ENCODE peak calls at places on chromosome 6, in five cellular contexts. M, S, A, D and V are unnamed samples.

GRCh38 chr6:39233333-39233732 is 4.1 kb upstream of the KCNK5 start:
- DNase-seq in A (no peak), D (no peak), M (no peak), S (no peak), V (no peak)

GRCh38 chr6:93701526-93701925 is 282.2 kb upstream of the EPHA7 start:
- DNase-seq in M (no peak), S (no peak), A (no peak), D (no peak), V (no peak)

GRCh38 chr6:89375427-89375868 is 22.9 kb upstream of the UBE2J1 start:
- DNase-seq in S (peak), A (no peak), M (peak), D (no peak), V (peak)

GRCh38 chr6:34178361-34179105 is 32.6 kb upstream of the GRM4 start:
- DNase-seq in M (no peak), A (no peak), D (no peak), S (no peak), V (no peak)

GRCh38 chr6:36930483-36930882 is 24.1 kb upstream of the PI16 start:
- DNase-seq in M (no peak), S (no peak), A (no peak), D (no peak), V (no peak)

GRCh38 chr6:33667776-33668175 is 43.7 kb downstream of the UQCC2 start:
- DNase-seq in D (no peak), M (no peak), S (no peak), A (no peak), V (no peak)

GRCh38 chr6:1552296-1552761 is 57.4 kb upstream of the FOXC1 start:
- DNase-seq in D (no peak), A (no peak), M (no peak), S (no peak), V (no peak)

GRCh38 chr6:23091795-23092194 is 522.4 kb downstream of the HDGFL1 start:
- DNase-seq in D (no peak), S (no peak), M (no peak), A (peak), V (no peak)

GRCh38 chr6:144215402-144215931 is 65.2 kb downstream of the STX11 start:
- DNase-seq in D (no peak), M (peak), A (no peak), S (no peak), V (no peak)

GRCh38 chr6:125952764-125953501 is 3.6 kb upstream of the HINT3 start:
- DNase-seq in D (no peak), M (no peak), S (no peak), A (no peak), V (no peak)

GRCh38 chr6:21333715-21334114 is 259.8 kb upstream of the SOX4 start:
- DNase-seq in A (no peak), S (no peak), D (no peak), M (no peak), V (no peak)

GRCh38 chr6:21337263-21337662 is 256.3 kb upstream of the SOX4 start:
- DNase-seq in A (no peak), M (no peak), D (no peak), S (no peak), V (no peak)

GRCh38 chr6:21331221-21331620 is 262.3 kb upstream of the SOX4 start:
- DNase-seq in A (no peak), S (no peak), D (no peak), M (no peak), V (no peak)

GRCh38 chr6:21327326-21328140 is 266.0 kb upstream of the SOX4 start:
- DNase-seq in D (no peak), A (no peak), M (no peak), S (no peak), V (no peak)

GRCh38 chr6:21332077-21332476 is 261.5 kb upstream of the SOX4 start:
- DNase-seq in S (no peak), A (no peak), M (no peak), D (no peak), V (no peak)
- TF ChIP-seq CTCF in S (no peak), A (no peak), M (no peak), D (no peak), V (no peak)

GRCh38 chr6:119333707-119334295 is 15.8 kb downstream of the MAN1A1 start:
- DNase-seq in A (no peak), M (no peak), D (no peak), S (no peak), V (no peak)
- TF ChIP-seq CTCF in A (peak), M (peak), D (no peak), S (peak), V (peak)

DNA sequence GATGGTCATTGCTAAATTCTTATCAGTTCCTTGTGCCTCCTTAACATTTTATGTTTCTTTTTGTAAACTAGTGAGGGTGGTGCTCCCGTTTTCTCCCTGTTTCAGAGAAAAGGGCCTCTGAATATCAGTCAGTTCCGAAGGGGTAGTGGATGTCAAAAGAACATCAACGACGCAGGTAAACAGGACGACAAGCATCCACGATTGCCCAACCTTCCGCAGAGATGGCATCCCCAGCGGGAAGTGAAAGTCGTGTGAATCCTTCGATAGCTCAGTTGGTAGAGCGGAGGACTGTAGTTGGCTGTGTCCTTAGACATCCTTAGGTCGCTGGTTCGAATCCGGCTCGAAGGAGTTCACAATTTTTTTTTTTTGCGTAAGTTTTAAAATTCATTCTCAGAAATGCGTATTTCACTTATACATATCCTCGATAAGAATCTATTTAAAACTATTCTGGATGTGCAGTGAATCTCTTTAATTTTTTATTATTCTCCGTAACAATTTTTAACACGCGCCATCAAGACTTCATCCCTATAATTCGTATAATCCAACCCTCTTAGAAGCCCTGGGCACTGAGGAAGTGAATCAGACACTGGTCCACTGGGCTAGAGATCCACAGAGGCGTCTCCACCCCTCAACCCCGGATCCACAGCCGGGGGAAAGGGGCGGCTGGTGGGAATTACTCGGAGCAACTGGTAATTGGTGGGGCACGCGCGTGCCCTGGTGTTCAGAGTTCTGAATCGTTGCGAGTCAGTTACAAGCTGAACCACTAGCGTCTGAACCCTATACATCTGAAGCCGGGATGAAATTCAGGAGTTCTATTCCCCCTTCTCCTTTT is 27.9 kb upstream of the ABT1 start:
- DNase-seq in D (peak), A (peak), M (peak), S (peak), V (peak)
- TF ChIP-seq CTCF in D (peak), A (peak), M (peak), S (no peak), V (no peak)

GRCh38 chr6:7900621-7901020 is 10.0 kb downstream of the TXNDC5 start:
- DNase-seq in A (no peak), M (no peak), S (no peak), D (no peak), V (no peak)

GRCh38 chr6:7901780-7902179 is 8.8 kb downstream of the TXNDC5 start:
- DNase-seq in A (no peak), S (no peak), D (no peak), M (no peak), V (no peak)

GRCh38 chr6:7902221-7902620 is 8.4 kb downstream of the TXNDC5 start:
- DNase-seq in A (no peak), D (no peak), M (no peak), S (no peak), V (no peak)

GRCh38 chr6:7899889-7900213 is 10.7 kb downstream of the TXNDC5 start:
- DNase-seq in A (no peak), M (no peak), S (no peak), D (no peak), V (no peak)

GRCh38 chr6:7901056-7901455 is 9.5 kb downstream of the TXNDC5 start:
- DNase-seq in S (no peak), D (no peak), A (no peak), M (no peak), V (no peak)
- TF ChIP-seq CTCF in S (no peak), D (no peak), A (no peak), M (no peak), V (no peak)

GRCh38 chr6:100775667-100776066 is 105.5 kb downstream of the ASCC3 start:
- DNase-seq in M (no peak), A (peak), S (no peak), D (no peak), V (no peak)
- TF ChIP-seq CTCF in M (no peak), A (no peak), S (no peak), D (no peak), V (no peak)

GRCh38 chr6:100719883-100720682 is 161.0 kb downstream of the ASCC3 start:
- DNase-seq in S (no peak), M (no peak), A (no peak), D (peak), V (no peak)
- TF ChIP-seq CTCF in S (peak), M (peak), A (peak), D (peak), V (peak)

DNA sequence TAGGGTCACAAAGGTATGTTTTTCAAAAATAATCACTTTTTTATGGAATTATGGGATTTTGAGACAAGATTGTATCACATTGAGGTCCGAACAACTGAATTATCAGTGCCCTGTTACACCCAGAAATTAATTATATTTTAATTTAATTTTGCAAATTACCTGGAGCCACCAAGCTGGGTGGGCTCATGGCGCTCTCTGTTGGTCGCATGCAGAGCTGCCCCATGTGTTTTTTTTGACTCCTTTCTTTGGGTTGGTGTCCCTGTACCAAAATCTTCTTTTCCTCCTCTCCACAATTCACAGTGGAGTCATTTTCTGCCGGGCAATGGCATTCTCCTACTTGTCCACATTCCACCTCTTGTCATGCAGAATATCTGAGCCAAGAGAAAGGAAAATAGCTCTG is 38.9 kb upstream of the FRMD1 start:
- DNase-seq in D (no peak), S (no peak), M (no peak), A (no peak), V (no peak)
- TF ChIP-seq CTCF in D (peak), S (no peak), M (peak), A (peak), V (no peak)